ENCODE peak calls at places on chromosome 1, in eight cellular contexts. G is mammary epithelial cell, Q is tibial artery, I is pancreas, M is thoracic aorta, Z is foreskin keratinocyte, W is Panc1, F is left ventricle myocardium inferior. X is an unnamed sample.

GRCh38 chr1:167854184-167854583 is 59.8 kb downstream of the ADCY10 start:
- DNase-seq in Z (no peak), F (no peak), I (no peak), M (no peak), Q (no peak), W (no peak), G (no peak), X (no peak)

GRCh38 chr1:84253041-84253440 is 48.5 kb upstream of the SAMD13 start:
- DNase-seq in Q (no peak), M (no peak), F (no peak), I (no peak), Z (peak; percentile 35), G (no peak), W (no peak), X (no peak)

GRCh38 chr1:187070076-187070475 is 241.3 kb downstream of the PLA2G4A start:
- DNase-seq in I (no peak), M (no peak), Z (peak; percentile 70), G (peak; percentile 40), F (no peak), W (no peak), Q (no peak), X (no peak)

GRCh38 chr1:13935336-13935735 is 235.3 kb downstream of the PRDM2 start:
- DNase-seq in W (no peak), I (no peak), G (no peak), Q (no peak), F (no peak), M (no peak), Z (no peak), X (no peak)

GRCh38 chr1:60245371-60245770 is 171.8 kb upstream of the C1orf87 start:
- DNase-seq in G (no peak), I (no peak), F (no peak), M (no peak), W (no peak), Q (no peak), Z (no peak), X (no peak)

GRCh38 chr1:161803181-161803580 is 37.1 kb downstream of the ATF6 start:
- DNase-seq in F (no peak), Q (no peak), G (peak; percentile 74), Z (peak; percentile 53), W (no peak), I (no peak), M (no peak), X (no peak)

GRCh38 chr1:243490147-243490546 is 234.3 kb downstream of the SDCCAG8 start:
- DNase-seq in I (no peak), M (no peak), Q (no peak), W (no peak), G (no peak), F (no peak), Z (no peak), X (no peak)

GRCh38 chr1:3015269-3015635 is 6.0 kb upstream of the ACTRT2 start:
- DNase-seq in Z (no peak), W (no peak), Q (peak; percentile 39), F (peak; percentile 4), G (no peak), M (no peak), I (no peak), X (no peak)

GRCh38 chr1:15700510-15700909 is 16.4 kb downstream of the PLEKHM2 start:
- DNase-seq in W (no peak), Z (no peak), M (no peak), Q (no peak), F (no peak), G (no peak), I (no peak), X (no peak)

GRCh38 chr1:240030236-240030635 is 61.4 kb upstream of the FMN2 start:
- DNase-seq in Z (no peak), F (no peak), I (no peak), G (no peak), Q (no peak), W (no peak), M (no peak), X (no peak)

GRCh38 chr1:10867138-10867721 is 70.8 kb upstream of the CASZ1 start:
- DNase-seq in Q (no peak), G (no peak), M (no peak), W (no peak), Z (no peak), I (peak; percentile 84), F (peak; percentile 53), X (peak; percentile 74)

GRCh38 chr1:157496121-157496526 is 56.2 kb downstream of the FCRL5 start:
- DNase-seq in I (no peak), Q (no peak), W (peak; percentile 24), F (no peak), Z (no peak), G (peak; percentile 32), M (no peak), X (no peak)

GRCh38 chr1:8122160-8122476 is 96.0 kb upstream of the ERRFI1 start:
- DNase-seq in F (no peak), Z (no peak), I (no peak), W (no peak), Q (peak; percentile 68), M (no peak), G (peak; percentile 31), X (no peak)

GRCh38 chr1:3662080-3662671 is 9.9 kb downstream of the TP73 start:
- DNase-seq in W (no peak), Z (no peak), M (no peak), I (no peak), G (no peak), F (no peak), Q (peak; percentile 35), X (no peak)

GRCh38 chr1:10794724-10795304 is 1.6 kb downstream of the CASZ1 start:
- DNase-seq in G (peak; percentile 30), Z (no peak), F (peak; percentile 59), Q (no peak), M (no peak), I (peak; percentile 78), W (no peak), X (no peak)

GRCh38 chr1:175530981-175531380 is 212.4 kb downstream of the TNR start:
- DNase-seq in F (no peak), Q (no peak), W (no peak), M (no peak), I (no peak), Z (no peak), G (no peak), X (no peak)

GRCh38 chr1:15153184-15153841 is at the start of gene TMEM51:
- DNase-seq in G (peak; percentile 83), M (no peak), W (no peak), Q (peak; percentile 73), Z (peak; percentile 58), F (peak; percentile 79), I (peak; percentile 93), X (peak; percentile 79)

GRCh38 chr1:3011631-3012510 is 9.4 kb upstream of the ACTRT2 start:
- DNase-seq in F (peak; percentile 4), M (no peak), I (no peak), G (no peak), Z (no peak), Q (peak; percentile 66), W (no peak), X (peak; percentile 29)

GRCh38 chr1:79197421-79197820 is 190.9 kb upstream of the ADGRL4 start:
- DNase-seq in I (no peak), G (peak; percentile 14), Z (no peak), Q (no peak), F (no peak), M (no peak), W (peak; percentile 64), X (no peak)

DNA sequence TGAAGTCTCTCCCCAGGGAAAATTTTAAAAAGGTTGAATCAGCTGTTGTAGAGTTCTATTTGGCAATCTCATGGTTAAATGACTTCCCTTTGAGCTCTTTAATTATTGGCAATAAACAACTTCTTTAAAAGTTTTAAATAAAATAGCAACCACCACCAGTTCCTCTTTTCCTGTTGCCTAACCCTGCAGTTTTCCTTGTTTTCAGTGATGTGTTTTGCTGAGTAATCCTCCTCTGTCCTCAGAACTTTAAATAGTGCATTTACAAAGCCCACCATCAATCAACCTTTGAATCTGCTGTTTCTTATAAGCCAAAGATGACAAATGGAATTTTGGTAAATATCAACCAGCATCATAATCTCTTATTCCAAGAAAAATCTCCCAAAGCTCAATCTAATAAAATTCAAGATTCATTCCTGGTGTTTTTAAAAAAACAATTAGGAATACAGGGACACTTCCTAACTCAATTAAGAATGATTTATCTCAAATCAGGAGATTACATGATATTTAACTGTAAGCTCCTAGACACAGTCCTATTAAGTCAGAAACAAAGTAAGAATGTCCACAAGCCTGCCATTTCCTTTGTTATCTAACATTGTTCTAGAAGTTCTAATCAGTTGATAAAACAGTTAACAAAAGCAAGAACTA is 14.8 kb downstream of the AVPR1B start:
- DNase-seq in I (no peak), Z (no peak), M (no peak), Q (no peak), W (no peak), G (no peak), F (no peak), X (no peak)
- TF ChIP-seq CTCF in I (no peak), Z (no peak), M (no peak), Q (no peak), W (no peak), G (no peak), F (no peak), X (no peak)

GRCh38 chr1:207311888-207312603 is 9.4 kb upstream of the CD55 start:
- DNase-seq in G (no peak), Z (no peak), W (no peak), I (no peak), M (no peak), Q (no peak), F (no peak), X (no peak)
- H3K4me1 ChIP-seq in G (peaks cover 34% of the 10 kb centered on the region), Z (peaks cover 29% of the 10 kb centered on the region), W (peaks cover 11% of the 10 kb centered on the region), I (peaks cover 21% of the 10 kb centered on the region), M (no peaks in the 10 kb centered on the region), Q (no peaks in the 10 kb centered on the region), F (peaks cover 44% of the 10 kb centered on the region), X (peaks cover 41% of the 10 kb centered on the region)

DNA sequence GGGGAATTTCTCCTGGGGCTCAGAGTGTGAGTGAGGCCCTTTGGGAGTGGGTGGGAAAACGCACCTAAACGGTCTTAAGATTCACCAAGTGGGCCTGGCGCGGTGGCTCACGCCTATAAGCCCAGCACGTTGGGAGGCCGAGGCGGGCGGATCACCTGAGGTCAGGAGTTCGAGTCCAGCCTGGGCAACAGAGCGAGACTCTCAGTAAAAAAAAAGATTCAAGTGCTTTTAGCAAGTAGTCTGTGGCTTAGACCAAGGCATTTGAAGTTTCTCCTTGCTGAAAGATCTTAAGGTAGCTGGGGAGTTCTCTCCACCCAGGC is 1.4 kb downstream of the RPS8 start:
- DNase-seq in M (no peak), I (peak; percentile 58), F (no peak), Z (no peak), W (no peak), Q (no peak), G (no peak), X (no peak)
- H3K27ac ChIP-seq in M (peak overlapping the region; percentile 98), I (no peak overlapping the region), F (peak overlapping the region; percentile 95), Z (peak overlapping the region; percentile 93), W (peak overlapping the region; percentile 92), Q (peak overlapping the region; percentile 96), G (peak overlapping the region; percentile 98), X (peak overlapping the region; percentile 98)

GRCh38 chr1:50441183-50441582 is 17.9 kb upstream of the DMRTA2 start:
- DNase-seq in W (no peak), Z (no peak), Q (no peak), M (no peak), I (no peak), F (no peak), G (no peak), X (no peak)

GRCh38 chr1:50436489-50436888 is 13.2 kb upstream of the DMRTA2 start:
- DNase-seq in F (no peak), M (no peak), Z (no peak), G (no peak), I (no peak), Q (no peak), W (no peak), X (no peak)

DNA sequence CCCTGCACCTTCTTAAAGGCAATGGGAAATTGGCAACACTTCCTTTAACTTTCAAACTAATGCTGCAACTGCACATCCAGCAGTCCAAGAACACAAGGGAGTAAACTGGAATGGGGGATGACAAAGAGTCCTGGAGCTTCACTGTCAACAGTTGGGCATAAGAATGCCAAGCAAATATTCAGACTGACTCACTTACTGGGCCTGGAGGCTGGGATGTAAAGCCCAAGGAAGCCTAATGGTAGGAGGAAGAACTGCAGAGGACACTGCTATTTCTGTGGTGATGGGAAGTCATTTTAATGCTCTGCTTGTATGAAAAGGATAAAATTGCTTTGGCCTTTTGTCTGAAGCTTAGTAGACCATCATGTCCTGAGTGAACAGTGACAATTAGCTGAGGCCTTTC is 15.7 kb upstream of the DMRTA2 start:
- DNase-seq in I (no peak), F (no peak), W (no peak), Z (no peak), Q (no peak), G (no peak), M (no peak), X (no peak)
- TF ChIP-seq CTCF in I (no peak), F (no peak), W (peak; percentile 8), Z (peak; percentile 48), Q (no peak), G (peak; percentile 23), M (no peak), X (no peak)